ENCODE peak calls at places on chromosomes 4 and X, in eight cellular contexts. One of them, this sample, is unnamed.
A peak's percentile ranks its signal among the peaks of the same experiment; 100 is the strongest.

GRCh38 chrX:154358829-154359228 is 15.6 kb downstream of the FLNA start:
- DNase-seq in ascending aorta: no peak
- DNase-seq in esophagus muscularis mucosa: no peak
- DNase-seq in Caco-2: no peak
- DNase-seq in psoas muscle: no peak
- DNase-seq in Peyer's patch: no peak
- DNase-seq in HepG2: no peak
- DNase-seq in GM23338: no peak
- DNase-seq in this sample: no peak

GRCh38 chrX:34218063-34218462 is 85.9 kb upstream of the FAM47A start:
- DNase-seq in Peyer's patch: no peak
- DNase-seq in ascending aorta: no peak
- DNase-seq in esophagus muscularis mucosa: no peak
- DNase-seq in psoas muscle: no peak
- DNase-seq in Caco-2: no peak
- DNase-seq in HepG2: no peak
- DNase-seq in GM23338: no peak
- DNase-seq in this sample: no peak

GRCh38 chrX:154467556-154467955 is 9.5 kb downstream of the PLXNA3 start:
- DNase-seq in ascending aorta: no peak
- DNase-seq in Peyer's patch: no peak
- DNase-seq in esophagus muscularis mucosa: no peak
- DNase-seq in GM23338: no peak
- DNase-seq in Caco-2: no peak
- DNase-seq in HepG2: no peak
- DNase-seq in psoas muscle: no peak
- DNase-seq in this sample: no peak

GRCh38 chr4:152382057-152382785 is 153.7 kb downstream of the FBXW7 start:
- DNase-seq in Peyer's patch: no peak
- DNase-seq in psoas muscle: no peak
- DNase-seq in ascending aorta: no peak
- DNase-seq in esophagus muscularis mucosa: no peak
- DNase-seq in HepG2: no peak
- DNase-seq in GM23338: no peak
- DNase-seq in Caco-2: no peak
- DNase-seq in this sample: peak; percentile 22

GRCh38 chr4:140704392-140704955 is 51.7 kb downstream of the TBC1D9 start:
- DNase-seq in Caco-2: no peak
- DNase-seq in esophagus muscularis mucosa: peak; percentile 60
- DNase-seq in Peyer's patch: no peak
- DNase-seq in GM23338: no peak
- DNase-seq in ascending aorta: no peak
- DNase-seq in psoas muscle: no peak
- DNase-seq in HepG2: no peak
- DNase-seq in this sample: no peak

GRCh38 chr4:157961591-157961990 is 211.2 kb downstream of the GASK1B start:
- DNase-seq in HepG2: no peak
- DNase-seq in Peyer's patch: no peak
- DNase-seq in ascending aorta: no peak
- DNase-seq in Caco-2: no peak
- DNase-seq in esophagus muscularis mucosa: no peak
- DNase-seq in GM23338: no peak
- DNase-seq in psoas muscle: no peak
- DNase-seq in this sample: no peak

GRCh38 chr4:1235381-1236102 is 13.4 kb downstream of the CTBP1 start:
- DNase-seq in esophagus muscularis mucosa: no peak
- DNase-seq in Caco-2: no peak
- DNase-seq in psoas muscle: no peak
- DNase-seq in Peyer's patch: no peak
- DNase-seq in GM23338: peak; percentile 1
- DNase-seq in HepG2: no peak
- DNase-seq in ascending aorta: no peak
- DNase-seq in this sample: no peak

GRCh38 chrX:53795583-53795982 is 109.1 kb upstream of the HUWE1 start:
- DNase-seq in HepG2: no peak
- DNase-seq in ascending aorta: no peak
- DNase-seq in GM23338: peak; percentile 70
- DNase-seq in Peyer's patch: no peak
- DNase-seq in Caco-2: no peak
- DNase-seq in psoas muscle: no peak
- DNase-seq in esophagus muscularis mucosa: no peak
- DNase-seq in this sample: peak; percentile 20

GRCh38 chrX:133726211-133726630 is 259.2 kb downstream of the GPC3 start:
- DNase-seq in HepG2: peak; percentile 27
- DNase-seq in psoas muscle: no peak
- DNase-seq in Peyer's patch: no peak
- DNase-seq in esophagus muscularis mucosa: no peak
- DNase-seq in Caco-2: peak; percentile 1
- DNase-seq in ascending aorta: no peak
- DNase-seq in GM23338: no peak
- DNase-seq in this sample: peak; percentile 67

GRCh38 chr4:96035727-96036126 is 195.8 kb downstream of the PDHA2 start:
- DNase-seq in esophagus muscularis mucosa: no peak
- DNase-seq in Peyer's patch: no peak
- DNase-seq in psoas muscle: no peak
- DNase-seq in Caco-2: no peak
- DNase-seq in HepG2: no peak
- DNase-seq in GM23338: peak; percentile 75
- DNase-seq in ascending aorta: no peak
- DNase-seq in this sample: peak; percentile 19

GRCh38 chr4:182143822-182144620 is 99.2 kb upstream of the TENM3 start:
- DNase-seq in GM23338: peak; percentile 87
- DNase-seq in HepG2: no peak
- DNase-seq in Peyer's patch: no peak
- DNase-seq in psoas muscle: peak; percentile 49
- DNase-seq in esophagus muscularis mucosa: no peak
- DNase-seq in ascending aorta: no peak
- DNase-seq in Caco-2: peak; percentile 75
- DNase-seq in this sample: peak; percentile 81

DNA sequence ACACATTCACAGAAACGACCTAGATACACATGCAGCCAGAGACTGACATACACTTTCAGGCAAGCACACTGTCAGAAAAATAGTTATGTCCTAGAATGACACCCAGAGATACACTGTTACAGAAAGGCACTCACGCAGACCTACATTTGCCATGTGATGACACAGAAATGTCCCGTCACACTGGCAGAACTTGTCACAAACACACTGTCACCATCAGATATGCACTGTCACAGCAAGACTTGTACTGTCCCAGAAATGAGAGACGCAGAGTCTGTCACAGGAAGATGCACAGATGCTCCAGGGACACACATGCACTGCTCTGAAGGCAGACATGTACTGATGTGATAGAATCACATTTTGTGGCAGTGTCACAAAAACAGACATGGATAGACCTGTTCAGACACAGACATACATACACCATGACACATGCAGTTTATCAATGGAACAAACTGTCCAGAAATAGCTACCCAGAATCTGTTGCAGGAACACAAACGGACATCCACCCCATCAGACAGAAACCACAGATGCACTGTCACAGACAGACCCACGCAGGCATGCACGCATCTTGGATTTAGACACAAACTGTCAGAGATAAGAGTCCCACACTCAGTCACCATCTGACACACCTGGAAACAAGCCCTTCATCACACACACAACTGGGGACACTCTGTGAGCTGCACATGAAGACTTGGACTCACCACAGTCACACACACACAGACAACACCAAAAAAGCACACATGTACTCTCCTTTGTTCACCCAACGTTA is 1.3 kb upstream of the PIM2 start:
- DNase-seq in Caco-2: no peak
- DNase-seq in ascending aorta: no peak
- DNase-seq in esophagus muscularis mucosa: no peak
- DNase-seq in psoas muscle: no peak
- DNase-seq in Peyer's patch: no peak
- DNase-seq in GM23338: no peak
- DNase-seq in HepG2: no peak
- DNase-seq in this sample: no peak
- H3K4me3 ChIP-seq in Caco-2: no peak overlapping the region
- H3K4me3 ChIP-seq in ascending aorta: no peak overlapping the region
- H3K4me3 ChIP-seq in esophagus muscularis mucosa: no peak overlapping the region
- H3K4me3 ChIP-seq in psoas muscle: no peak overlapping the region
- H3K4me3 ChIP-seq in Peyer's patch: no peak overlapping the region
- H3K4me3 ChIP-seq in GM23338: peak overlapping the region; percentile 63
- H3K4me3 ChIP-seq in HepG2: no peak overlapping the region
- H3K4me3 ChIP-seq in this sample: no peak overlapping the region

GRCh38 chr4:110005461-110006056 is 92.9 kb downstream of the EGF start:
- DNase-seq in psoas muscle: no peak
- DNase-seq in HepG2: peak; percentile 60
- DNase-seq in GM23338: peak; percentile 82
- DNase-seq in Caco-2: peak; percentile 41
- DNase-seq in Peyer's patch: no peak
- DNase-seq in ascending aorta: no peak
- DNase-seq in esophagus muscularis mucosa: peak; percentile 14
- DNase-seq in this sample: peak; percentile 78
- TF ChIP-seq CTCF in psoas muscle: peak; percentile 57
- TF ChIP-seq CTCF in HepG2: peak; percentile 77
- TF ChIP-seq CTCF in GM23338: peak; percentile 87
- TF ChIP-seq CTCF in Caco-2: peak; percentile 50
- TF ChIP-seq CTCF in Peyer's patch: peak; percentile 86
- TF ChIP-seq CTCF in ascending aorta: peak; percentile 72
- TF ChIP-seq CTCF in esophagus muscularis mucosa: peak; percentile 69
- TF ChIP-seq CTCF in this sample: peak; percentile 81

DNA sequence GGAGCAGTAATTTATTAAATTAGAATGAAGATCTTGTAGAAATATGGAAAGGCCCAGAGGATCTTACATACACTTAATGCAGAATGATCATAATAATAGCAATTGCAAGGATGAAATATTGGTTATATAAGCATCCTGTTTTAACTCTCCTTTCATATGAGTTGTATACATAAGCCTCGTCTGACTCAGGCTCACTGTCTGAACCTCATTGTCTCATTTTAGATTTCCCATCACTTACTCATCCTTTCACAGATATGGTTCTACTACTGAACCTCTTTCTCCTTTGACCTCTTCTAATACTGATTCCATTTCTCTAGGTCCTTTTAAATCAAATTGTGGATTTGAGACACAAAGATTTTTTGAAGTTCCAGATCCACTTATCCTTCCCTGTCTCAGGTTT is 277.3 kb upstream of the TRPC5 start:
- DNase-seq in Peyer's patch: no peak
- DNase-seq in GM23338: no peak
- DNase-seq in HepG2: no peak
- DNase-seq in ascending aorta: no peak
- DNase-seq in psoas muscle: no peak
- DNase-seq in Caco-2: no peak
- DNase-seq in esophagus muscularis mucosa: no peak
- DNase-seq in this sample: no peak
- H3K4me3 ChIP-seq in Peyer's patch: no peak overlapping the region
- H3K4me3 ChIP-seq in GM23338: no peak overlapping the region
- H3K4me3 ChIP-seq in HepG2: no peak overlapping the region
- H3K4me3 ChIP-seq in ascending aorta: no peak overlapping the region
- H3K4me3 ChIP-seq in psoas muscle: no peak overlapping the region
- H3K4me3 ChIP-seq in Caco-2: no peak overlapping the region
- H3K4me3 ChIP-seq in esophagus muscularis mucosa: no peak overlapping the region
- H3K4me3 ChIP-seq in this sample: no peak overlapping the region

GRCh38 chr4:40361338-40361737 is 26.2 kb downstream of the CHRNA9 start:
- DNase-seq in esophagus muscularis mucosa: no peak
- DNase-seq in GM23338: no peak
- DNase-seq in Caco-2: no peak
- DNase-seq in psoas muscle: no peak
- DNase-seq in Peyer's patch: no peak
- DNase-seq in HepG2: no peak
- DNase-seq in ascending aorta: no peak
- DNase-seq in this sample: no peak

GRCh38 chr4:40363382-40363920 is 28.3 kb downstream of the CHRNA9 start:
- DNase-seq in Caco-2: peak; percentile 85
- DNase-seq in Peyer's patch: no peak
- DNase-seq in psoas muscle: no peak
- DNase-seq in esophagus muscularis mucosa: no peak
- DNase-seq in ascending aorta: no peak
- DNase-seq in GM23338: no peak
- DNase-seq in HepG2: no peak
- DNase-seq in this sample: no peak

GRCh38 chr4:40354158-40354557 is 19.0 kb downstream of the CHRNA9 start:
- DNase-seq in psoas muscle: no peak
- DNase-seq in ascending aorta: no peak
- DNase-seq in esophagus muscularis mucosa: no peak
- DNase-seq in Caco-2: no peak
- DNase-seq in HepG2: no peak
- DNase-seq in Peyer's patch: no peak
- DNase-seq in GM23338: no peak
- DNase-seq in this sample: no peak

DNA sequence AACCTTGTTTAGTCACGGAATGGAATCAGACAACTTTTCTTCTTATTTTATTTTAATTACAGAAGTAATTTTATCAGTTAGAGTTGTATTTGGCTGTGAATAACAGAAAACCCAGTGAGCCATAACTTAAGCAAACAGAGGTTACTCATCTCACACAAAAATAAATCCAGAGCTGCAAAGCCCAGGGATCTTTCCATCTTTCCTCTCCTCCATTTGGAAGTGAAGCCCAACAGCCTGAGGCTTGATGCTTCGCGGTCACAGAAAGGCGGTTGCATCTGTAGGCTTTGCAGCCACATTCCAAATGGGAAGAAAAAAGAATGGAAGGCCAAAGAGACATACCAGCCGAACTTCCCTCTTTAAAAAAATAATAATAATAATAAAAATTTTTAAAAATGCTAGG is 22.6 kb downstream of the CHRNA9 start:
- DNase-seq in HepG2: no peak
- DNase-seq in Caco-2: no peak
- DNase-seq in esophagus muscularis mucosa: no peak
- DNase-seq in ascending aorta: no peak
- DNase-seq in GM23338: no peak
- DNase-seq in psoas muscle: no peak
- DNase-seq in Peyer's patch: no peak
- DNase-seq in this sample: no peak
- TF ChIP-seq CTCF in HepG2: no peak
- TF ChIP-seq CTCF in Caco-2: no peak
- TF ChIP-seq CTCF in esophagus muscularis mucosa: no peak
- TF ChIP-seq CTCF in ascending aorta: no peak
- TF ChIP-seq CTCF in GM23338: no peak
- TF ChIP-seq CTCF in psoas muscle: no peak
- TF ChIP-seq CTCF in Peyer's patch: no peak
- TF ChIP-seq CTCF in this sample: no peak

GRCh38 chr4:16217300-16218051 is 8.8 kb downstream of the TAPT1 start:
- DNase-seq in GM23338: no peak
- DNase-seq in Caco-2: no peak
- DNase-seq in esophagus muscularis mucosa: no peak
- DNase-seq in Peyer's patch: no peak
- DNase-seq in ascending aorta: no peak
- DNase-seq in psoas muscle: no peak
- DNase-seq in HepG2: no peak
- DNase-seq in this sample: no peak
- H3K4me3 ChIP-seq in GM23338: no peak overlapping the region
- H3K4me3 ChIP-seq in Caco-2: no peak overlapping the region
- H3K4me3 ChIP-seq in esophagus muscularis mucosa: no peak overlapping the region
- H3K4me3 ChIP-seq in Peyer's patch: no peak overlapping the region
- H3K4me3 ChIP-seq in ascending aorta: no peak overlapping the region
- H3K4me3 ChIP-seq in psoas muscle: no peak overlapping the region
- H3K4me3 ChIP-seq in HepG2: no peak overlapping the region
- H3K4me3 ChIP-seq in this sample: no peak overlapping the region

GRCh38 chr4:42302348-42302747 is 94.9 kb upstream of the SHISA3 start:
- DNase-seq in Peyer's patch: no peak
- DNase-seq in HepG2: peak; percentile 68
- DNase-seq in GM23338: peak; percentile 82
- DNase-seq in Caco-2: peak; percentile 60
- DNase-seq in esophagus muscularis mucosa: no peak
- DNase-seq in psoas muscle: no peak
- DNase-seq in ascending aorta: no peak
- DNase-seq in this sample: peak; percentile 18
- TF ChIP-seq CTCF in Peyer's patch: no peak
- TF ChIP-seq CTCF in HepG2: peak; percentile 67
- TF ChIP-seq CTCF in GM23338: peak; percentile 51
- TF ChIP-seq CTCF in Caco-2: peak; percentile 28
- TF ChIP-seq CTCF in esophagus muscularis mucosa: no peak
- TF ChIP-seq CTCF in psoas muscle: no peak
- TF ChIP-seq CTCF in ascending aorta: no peak
- TF ChIP-seq CTCF in this sample: peak; percentile 27

GRCh38 chrX:68500105-68500504 is 1.3 kb downstream of the YIPF6 start:
- DNase-seq in Caco-2: no peak
- DNase-seq in Peyer's patch: no peak
- DNase-seq in psoas muscle: no peak
- DNase-seq in esophagus muscularis mucosa: no peak
- DNase-seq in GM23338: no peak
- DNase-seq in ascending aorta: no peak
- DNase-seq in HepG2: no peak
- DNase-seq in this sample: no peak
- H3K4me3 ChIP-seq in Caco-2: peak overlapping the region; percentile 75
- H3K4me3 ChIP-seq in Peyer's patch: peak overlapping the region; percentile 69
- H3K4me3 ChIP-seq in psoas muscle: peak overlapping the region; percentile 85
- H3K4me3 ChIP-seq in esophagus muscularis mucosa: peak overlapping the region; percentile 74
- H3K4me3 ChIP-seq in GM23338: peak overlapping the region; percentile 85
- H3K4me3 ChIP-seq in ascending aorta: no peak overlapping the region
- H3K4me3 ChIP-seq in HepG2: peak overlapping the region; percentile 85
- H3K4me3 ChIP-seq in this sample: no peak overlapping the region